ENCODE peak calls at places on chromosomes 5 and 9, in nine cellular contexts. Q is ovary, V is A549, L is colonic mucosa, T is H1, S is IMR-90, O is breast epithelium, K is gastrocnemius medialis, G is HepG2. B is an unnamed sample.

GRCh38 chr9:750264-750967 is 91.1 kb upstream of the DMRT1 start:
- DNase-seq in V (no peak), O (no peak), G (no peak), T (no peak), S (no peak), K (peak), L (no peak), Q (no peak), B (no peak)

GRCh38 chr5:133489632-133490031 is 122.7 kb downstream of the FSTL4 start:
- DNase-seq in G (peak), V (no peak), Q (no peak), S (no peak), T (no peak), L (no peak), K (no peak), O (no peak), B (no peak)

GRCh38 chr9:136231478-136232297 is 13.9 kb downstream of the QSOX2 start:
- DNase-seq in V (no peak), Q (no peak), L (no peak), S (no peak), O (no peak), T (no peak), K (no peak), G (no peak), B (no peak)

GRCh38 chr5:66814146-66814991 is 218.2 kb downstream of the MAST4 start:
- DNase-seq in V (peak), G (peak), S (peak), T (no peak), K (no peak), O (no peak), L (peak), Q (no peak), B (no peak)

GRCh38 chr5:119275146-119275872 is 80.5 kb upstream of the TNFAIP8 start:
- DNase-seq in K (no peak), V (no peak), G (no peak), Q (no peak), S (peak), O (no peak), L (no peak), T (no peak), B (no peak)

GRCh38 chr5:87421307-87421706 is 8.6 kb upstream of the CCNH start:
- DNase-seq in K (no peak), O (no peak), S (no peak), T (no peak), L (no peak), V (no peak), Q (no peak), G (no peak), B (no peak)

GRCh38 chr5:16788957-16789356 is 147.1 kb downstream of the MYO10 start:
- DNase-seq in O (no peak), K (no peak), T (no peak), Q (no peak), V (no peak), G (no peak), L (no peak), S (no peak), B (no peak)

GRCh38 chr9:83199240-83199639 is 136.3 kb upstream of the RASEF start:
- DNase-seq in Q (peak), T (no peak), O (peak), G (peak), K (peak), V (peak), L (peak), S (peak), B (no peak)

GRCh38 chr9:120931278-120932085 is 4.9 kb upstream of the TRAF1 start:
- DNase-seq in Q (peak), T (no peak), K (no peak), V (no peak), S (peak), L (no peak), G (no peak), O (no peak), B (no peak)

GRCh38 chr5:178786859-178787499 is 56.5 kb upstream of the ZNF354A start:
- DNase-seq in O (no peak), G (peak), S (peak), L (no peak), K (no peak), Q (no peak), T (no peak), V (peak), B (peak)

GRCh38 chr5:96716716-96717115 is 54.5 kb downstream of the CAST start:
- DNase-seq in Q (no peak), G (no peak), L (no peak), O (no peak), K (no peak), T (no peak), S (no peak), V (no peak), B (no peak)

GRCh38 chr9:97528529-97529230 is 27.2 kb downstream of the TMOD1 start:
- DNase-seq in V (no peak), O (no peak), T (peak), Q (no peak), G (no peak), L (no peak), K (peak), S (no peak), B (peak)

GRCh38 chr9:84314306-84314705 is 26.3 kb downstream of the SLC28A3 start:
- DNase-seq in S (peak), K (no peak), L (no peak), G (no peak), Q (no peak), O (no peak), V (no peak), T (no peak), B (no peak)

GRCh38 chr9:129263836-129264235 is 85.8 kb upstream of the IER5L start:
- DNase-seq in K (no peak), L (no peak), S (no peak), V (no peak), Q (no peak), O (no peak), T (no peak), G (no peak), B (no peak)

DNA sequence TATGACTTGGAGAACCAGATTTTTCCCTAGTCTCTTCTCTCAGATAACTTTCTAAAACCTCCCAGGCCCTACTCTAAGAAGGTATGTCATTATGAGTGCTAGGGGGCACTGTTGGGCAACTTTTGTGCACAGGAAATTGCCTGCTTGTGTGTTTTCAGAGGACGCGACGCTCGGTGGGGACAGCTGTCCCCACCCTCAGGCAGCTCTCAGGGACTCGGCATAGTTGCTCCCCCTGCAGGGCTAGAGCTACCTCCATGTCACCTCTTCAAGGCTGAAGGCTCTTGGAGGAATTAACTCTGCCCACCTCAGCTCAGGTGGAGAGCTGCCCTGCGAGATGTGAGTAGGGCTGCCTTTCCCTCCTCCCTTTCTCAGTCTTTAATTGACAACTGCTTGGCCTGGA is 10.2 kb upstream of the TIFAB start:
- DNase-seq in K (no peak), O (no peak), V (peak), G (peak), L (peak), S (peak), Q (no peak), T (peak), B (peak)
- TF ChIP-seq CTCF in K (no peak), O (no peak), V (peak), G (peak), L (peak), S (peak), Q (no peak), T (peak), B (peak)

DNA sequence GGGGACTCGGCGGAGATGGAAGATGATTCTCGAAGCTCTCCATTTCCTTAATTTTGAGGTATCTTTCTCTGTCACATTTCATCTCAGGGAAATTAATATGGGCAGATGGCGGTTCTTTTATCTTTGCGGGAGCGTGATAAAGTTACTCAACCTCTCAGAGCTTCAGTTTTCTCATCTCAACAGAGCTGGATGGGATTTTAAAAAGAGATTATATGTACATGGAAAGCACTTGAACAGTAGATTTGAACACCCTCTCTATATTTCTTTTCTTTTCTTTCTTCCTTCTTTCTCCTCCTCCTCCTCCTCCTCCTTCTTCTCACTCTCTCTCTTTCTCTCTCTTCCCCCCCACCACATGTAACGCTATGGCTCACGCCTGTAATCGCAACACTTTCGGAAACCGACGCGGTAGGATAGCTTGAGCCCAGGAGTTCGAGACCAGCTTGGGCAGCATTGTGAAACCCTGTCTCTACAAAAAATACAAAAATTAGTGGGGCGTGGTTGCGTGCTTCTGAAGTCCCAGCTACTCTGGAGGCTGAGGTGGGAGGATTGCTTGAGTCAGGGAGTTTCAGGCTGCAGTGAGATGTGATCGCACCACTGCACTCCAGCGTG is 603 bp upstream of the GLDC start:
- DNase-seq in Q (no peak), T (no peak), L (no peak), V (no peak), G (peak), K (no peak), O (no peak), S (no peak), B (no peak)
- H3K4me3 ChIP-seq in Q (peak), T (peak), L (peak), V (peak), G (peak), K (peak), O (peak), S (peak), B (peak)

GRCh38 chr5:137954131-137954879 is 65.0 kb downstream of the PKD2L2 start:
- DNase-seq in T (no peak), Q (peak), L (no peak), K (peak), V (peak), O (no peak), G (no peak), S (peak), B (no peak)
- H3K27ac ChIP-seq in T (no peak), Q (peak), L (peak), K (peak), V (peak), O (peak), G (no peak), S (peak), B (no peak)

GRCh38 chr5:139670369-139671095 is 22.4 kb downstream of the CXXC5 start:
- DNase-seq in G (peak), T (no peak), O (no peak), L (no peak), Q (no peak), K (peak), V (peak), S (no peak), B (no peak)
- TF ChIP-seq CTCF in G (peak), T (no peak), O (no peak), L (no peak), Q (no peak), K (no peak), V (peak), S (peak), B (peak)

GRCh38 chr9:68648164-68648563 is 56.9 kb upstream of the PIP5K1B start:
- DNase-seq in Q (no peak), L (no peak), V (no peak), T (no peak), O (no peak), S (no peak), K (no peak), G (no peak), B (no peak)
- H3K4me3 ChIP-seq in Q (no peak), L (no peak), V (no peak), T (no peak), O (no peak), S (no peak), K (no peak), G (no peak), B (no peak)

GRCh38 chr9:75974006-75974766 is 83.7 kb downstream of the PCSK5 start:
- DNase-seq in G (no peak), S (no peak), V (no peak), Q (no peak), O (no peak), K (no peak), T (no peak), L (no peak), B (no peak)
- H3K27ac ChIP-seq in G (no peak), S (no peak), V (no peak), Q (no peak), O (no peak), K (no peak), T (no peak), L (no peak), B (no peak)